ENCODE peak calls at places on chromosomes 6 and 20, in six cellular contexts. A, T, F, U, Q and L are unnamed samples.

GRCh38 chr6:3341467-3341866 is 82.7 kb downstream of the PSMG4 start:
- DNase-seq in F (no peak), A (no peak), Q (no peak), U (peak; percentile 54), T (no peak), L (no peak)

GRCh38 chr6:150189176-150189575 is 46.3 kb downstream of the PPP1R14C start:
- DNase-seq in T (no peak), U (peak; percentile 33), F (no peak), Q (no peak), A (no peak), L (no peak)

GRCh38 chr20:24948939-24949679 is at the start of gene CST7:
- DNase-seq in F (no peak), A (no peak), T (peak; percentile 57), Q (peak; percentile 37), U (no peak), L (no peak)

GRCh38 chr6:72622094-72622540 is 253 bp downstream of the KCNQ5 start:
- DNase-seq in F (peak; percentile 54), Q (no peak), U (peak; percentile 72), A (peak; percentile 70), T (peak; percentile 68), L (no peak)

GRCh38 chr20:2879148-2879547 is 5.9 kb downstream of the PTPRA start:
- DNase-seq in A (no peak), T (no peak), Q (no peak), F (no peak), U (no peak), L (no peak)

GRCh38 chr6:6695711-6696048 is 107.2 kb downstream of the LY86 start:
- DNase-seq in F (no peak), U (no peak), Q (no peak), T (no peak), A (no peak), L (no peak)

GRCh38 chr6:14974372-14974771 is 271.5 kb upstream of the JARID2 start:
- DNase-seq in A (no peak), Q (no peak), T (no peak), U (no peak), F (no peak), L (no peak)

GRCh38 chr6:7827142-7827541 is 83.4 kb downstream of the TXNDC5 start:
- DNase-seq in F (no peak), Q (no peak), T (no peak), U (no peak), A (no peak), L (no peak)

GRCh38 chr6:33869121-33869520 is 65.3 kb upstream of the MLN start:
- DNase-seq in Q (no peak), U (no peak), F (no peak), A (no peak), T (no peak), L (no peak)

GRCh38 chr6:52389626-52390360 is 27.8 kb downstream of the PAQR8 start:
- DNase-seq in F (no peak), A (no peak), Q (peak; percentile 53), U (no peak), T (no peak), L (no peak)

GRCh38 chr6:122476131-122476530 is 4.5 kb upstream of the SERINC1 start:
- DNase-seq in U (peak; percentile 67), A (no peak), F (no peak), T (no peak), Q (no peak), L (no peak)

GRCh38 chr6:105108631-105109262 is 71.1 kb downstream of the POPDC3 start:
- DNase-seq in U (no peak), Q (no peak), T (no peak), A (no peak), F (no peak), L (no peak)

GRCh38 chr20:23683281-23683680 is 5.6 kb downstream of the CST4 start:
- DNase-seq in A (no peak), T (no peak), F (no peak), Q (no peak), U (no peak), L (no peak)

GRCh38 chr20:63215101-63216040 is 560 bp downstream of the YTHDF1 start:
- DNase-seq in A (no peak), U (peak; percentile 78), T (peak; percentile 85), F (no peak), Q (no peak), L (no peak)

GRCh38 chr6:117776441-117776840 is 101.2 kb downstream of the NUS1 start:
- DNase-seq in Q (no peak), U (peak; percentile 65), A (no peak), T (no peak), F (no peak), L (no peak)

GRCh38 chr20:12358006-12358654 is 440.4 kb downstream of the BTBD3 start:
- DNase-seq in T (no peak), U (peak; percentile 69), Q (no peak), F (no peak), A (no peak), L (peak; percentile 41)

GRCh38 chr20:2093200-2093781 is 8.3 kb upstream of the STK35 start:
- DNase-seq in Q (no peak), A (no peak), T (no peak), U (peak; percentile 80), F (no peak), L (no peak)

GRCh38 chr6:65852369-65852852 is 145.4 kb upstream of the EYS start:
- DNase-seq in A (no peak), Q (no peak), T (no peak), F (no peak), U (no peak), L (no peak)

GRCh38 chr20:8809107-8809953 is 259.6 kb upstream of the PLCB4 start:
- DNase-seq in A (no peak), F (no peak), T (no peak), Q (no peak), U (peak; percentile 5), L (no peak)

GRCh38 chr6:12490904-12491571 is 200.9 kb downstream of the EDN1 start:
- DNase-seq in F (no peak), T (peak; percentile 62), Q (no peak), U (no peak), A (no peak), L (no peak)

GRCh38 chr20:43736588-43737091 is 9.8 kb upstream of the GTSF1L start:
- DNase-seq in U (peak; percentile 62), F (peak; percentile 49), Q (no peak), A (no peak), T (no peak), L (no peak)

GRCh38 chr6:98985391-98985790 is 37.6 kb upstream of the FBXL4 start:
- DNase-seq in A (no peak), T (no peak), F (no peak), Q (no peak), U (no peak), L (no peak)

GRCh38 chr6:13080462-13081188 is 247.7 kb downstream of the TBC1D7 start:
- DNase-seq in F (no peak), Q (no peak), T (no peak), A (no peak), U (no peak), L (no peak)

GRCh38 chr20:10800288-10800687 is 126.5 kb upstream of the JAG1 start:
- DNase-seq in A (no peak), U (no peak), F (no peak), T (no peak), Q (no peak), L (no peak)

GRCh38 chr6:112910256-112910655 is 563.1 kb downstream of the RFPL4B start:
- DNase-seq in U (no peak), T (no peak), A (no peak), Q (no peak), F (no peak), L (no peak)

GRCh38 chr20:51444472-51444871 is 98.0 kb downstream of the NFATC2 start:
- DNase-seq in T (no peak), A (no peak), Q (no peak), F (no peak), U (no peak), L (no peak)

GRCh38 chr20:20139403-20139802 is 87.1 kb downstream of the CFAP61 start:
- DNase-seq in F (no peak), Q (no peak), T (no peak), A (no peak), U (no peak), L (no peak)

GRCh38 chr6:123803862-123804681 is at the start of gene NKAIN2:
- DNase-seq in F (peak; percentile 57), Q (no peak), T (no peak), A (no peak), U (peak; percentile 74), L (peak; percentile 27)

GRCh38 chr6:45351667-45352066 is 23.5 kb downstream of the RUNX2 start:
- DNase-seq in Q (no peak), T (no peak), F (no peak), A (no peak), U (no peak), L (no peak)

GRCh38 chr6:45344900-45345299 is 16.8 kb downstream of the RUNX2 start:
- DNase-seq in A (no peak), F (no peak), Q (no peak), U (no peak), T (no peak), L (no peak)

GRCh38 chr6:45351076-45351475 is 22.9 kb downstream of the RUNX2 start:
- DNase-seq in Q (no peak), U (no peak), F (no peak), T (no peak), A (no peak), L (no peak)

GRCh38 chr6:45353654-45354053 is 24.1 kb downstream of the SUPT3H start:
- DNase-seq in U (no peak), T (no peak), A (no peak), Q (no peak), F (no peak), L (no peak)

GRCh38 chr6:45350186-45350585 is 22.1 kb downstream of the RUNX2 start:
- DNase-seq in T (no peak), F (no peak), U (no peak), A (no peak), Q (no peak), L (no peak)
- H3K4me1 ChIP-seq in T (no peaks in the 10 kb centered on the region), F (peaks cover 3% of the 10 kb centered on the region), U (no peaks in the 10 kb centered on the region), A (no peaks in the 10 kb centered on the region), Q (no peaks in the 10 kb centered on the region), L (no peaks in the 10 kb centered on the region)

GRCh38 chr6:129660346-129660676 is 49.7 kb downstream of the ARHGAP18 start:
- DNase-seq in Q (no peak), T (no peak), F (no peak), A (no peak), U (no peak), L (no peak)
- H3K4me3 ChIP-seq in Q (no peak overlapping the region), T (peak overlapping the region; percentile 21), F (no peak overlapping the region), A (no peak overlapping the region), U (no peak overlapping the region), L (no peak overlapping the region)

GRCh38 chr6:139256087-139256486 is 35.7 kb downstream of the TXLNB start:
- DNase-seq in F (no peak), U (no peak), A (peak; percentile 67), T (no peak), Q (no peak), L (no peak)
- H3K27ac ChIP-seq in F (no peak overlapping the region), U (no peak overlapping the region), A (peak overlapping the region; percentile 56), T (no peak overlapping the region), Q (no peak overlapping the region), L (no peak overlapping the region)

GRCh38 chr6:128495536-128496333 is 24.7 kb downstream of the PTPRK start:
- DNase-seq in F (no peak), A (no peak), Q (no peak), T (no peak), U (no peak), L (no peak)
- H3K4me1 ChIP-seq in F (peaks cover 9% of the 10 kb centered on the region), A (peaks cover 57% of the 10 kb centered on the region), Q (peaks cover 3% of the 10 kb centered on the region), T (peaks cover 57% of the 10 kb centered on the region), U (peaks cover 80% of the 10 kb centered on the region), L (peaks cover 7% of the 10 kb centered on the region)